ENCODE peak calls at places on chromosomes 1 and 21, in eight cellular contexts. L is mucosa of gallbladder; W is iPS-NIHi11; F is activated naive CD8-positive, alpha-beta T cell treated with anti-CD3 and anti-CD28 coated beads, Interleukin-2, amount 50 U/mL, for 24 hours; E is NCI-H1694; A is M059J; B is Daoy; G is stimulated activated CD8-positive, alpha-beta memory T cell treated with anti-CD3 and anti-CD28 coated beads, Interleukin-15, amount 100 ng/mL, for 1 hour. N is an unnamed sample.

GRCh38 chr21:32332463-32332951 is 33.9 kb downstream of the MRAP start:
- DNase-seq in L (no peak), W (no peak), F (no peak), E (no peak), A (no peak), B (no peak), G (no peak), N (no peak)

GRCh38 chr1:232247669-232248068 is 382.3 kb downstream of the SIPA1L2 start:
- DNase-seq in L (no peak), W (no peak), F (no peak), E (no peak), A (no peak), B (no peak), G (no peak), N (no peak)

GRCh38 chr1:169236143-169236542 is 129.7 kb downstream of the ATP1B1 start:
- DNase-seq in L (no peak), W (no peak), F (no peak), E (no peak), A (no peak), B (no peak), G (no peak), N (no peak)

GRCh38 chr1:29675481-29676263 is 439.4 kb downstream of the PTPRU start:
- DNase-seq in L (no peak), W (no peak), F (no peak), E (no peak), A (peak), B (no peak), G (no peak), N (no peak)

GRCh38 chr1:224769987-224770693 is 154.0 kb downstream of the CNIH3 start:
- DNase-seq in L (no peak), W (no peak), F (no peak), E (no peak), A (peak), B (peak), G (no peak), N (no peak)

GRCh38 chr1:172956871-172957270 is 93.9 kb downstream of the TNFSF18 start:
- DNase-seq in L (no peak), W (no peak), F (no peak), E (no peak), A (peak), B (no peak), G (no peak), N (no peak)

GRCh38 chr1:232636799-232637198 is 6.9 kb upstream of the SIPA1L2 start:
- DNase-seq in L (no peak), W (no peak), F (no peak), E (no peak), A (no peak), B (no peak), G (no peak), N (no peak)

GRCh38 chr1:211196880-211197279 is 62.3 kb upstream of the RCOR3 start:
- DNase-seq in L (no peak), W (no peak), F (no peak), E (no peak), A (no peak), B (no peak), G (no peak), N (no peak)

GRCh38 chr1:30763654-30764248 is 6.2 kb upstream of the LAPTM5 start:
- DNase-seq in L (no peak), W (no peak), F (no peak), E (no peak), A (peak), B (peak), G (no peak), N (no peak)

GRCh38 chr21:46095814-46096595 is 1.9 kb upstream of the COL6A2 start:
- DNase-seq in L (no peak), W (no peak), F (no peak), E (no peak), A (no peak), B (no peak), G (no peak), N (no peak)

GRCh38 chr1:12204140-12204539 is 25.7 kb upstream of the VPS13D start:
- DNase-seq in L (no peak), W (no peak), F (peak), E (no peak), A (no peak), B (no peak), G (no peak), N (no peak)

GRCh38 chr1:108121361-108122143 is 78.6 kb downstream of the SLC25A24 start:
- DNase-seq in L (no peak), W (peak), F (no peak), E (no peak), A (no peak), B (peak), G (no peak), N (no peak)

GRCh38 chr1:209890606-209891330 is 47.2 kb upstream of the SYT14 start:
- DNase-seq in L (no peak), W (no peak), F (no peak), E (no peak), A (peak), B (no peak), G (no peak), N (no peak)

GRCh38 chr1:179287946-179288345 is 5.7 kb upstream of the SOAT1 start:
- DNase-seq in L (no peak), W (no peak), F (no peak), E (no peak), A (no peak), B (no peak), G (no peak), N (no peak)

GRCh38 chr1:84164567-84165021 is 20.5 kb downstream of the PRKACB start:
- DNase-seq in L (no peak), W (no peak), F (no peak), E (peak), A (no peak), B (no peak), G (no peak), N (no peak)

GRCh38 chr1:16143566-16144324 is 12.1 kb downstream of the EPHA2 start:
- DNase-seq in L (peak), W (no peak), F (no peak), E (no peak), A (peak), B (peak), G (no peak), N (peak)

GRCh38 chr21:42237577-42237976 is 18.6 kb downstream of the ABCG1 start:
- DNase-seq in L (no peak), W (no peak), F (peak), E (no peak), A (no peak), B (no peak), G (no peak), N (no peak)

GRCh38 chr1:11868331-11868730 is 9.6 kb upstream of the NPPB start:
- DNase-seq in L (no peak), W (no peak), F (no peak), E (no peak), A (peak), B (peak), G (no peak), N (no peak)

GRCh38 chr1:116514708-116515525 is 55.9 kb downstream of the CD58 start:
- DNase-seq in L (no peak), W (no peak), F (peak), E (no peak), A (peak), B (peak), G (no peak), N (no peak)

GRCh38 chr1:22229374-22229773 is 86.5 kb upstream of the WNT4 start:
- DNase-seq in L (no peak), W (no peak), F (no peak), E (no peak), A (peak), B (peak), G (no peak), N (no peak)

GRCh38 chr1:169260478-169260877 is 107.1 kb downstream of the NME7 start:
- DNase-seq in L (no peak), W (no peak), F (no peak), E (no peak), A (no peak), B (no peak), G (no peak), N (no peak)

GRCh38 chr1:221188531-221188930 is 309.3 kb downstream of the HLX start:
- DNase-seq in L (no peak), W (no peak), F (no peak), E (no peak), A (no peak), B (no peak), G (no peak), N (no peak)

GRCh38 chr1:1582970-1583666 is 8.5 kb upstream of the SSU72 start:
- DNase-seq in L (no peak), W (no peak), F (no peak), E (no peak), A (no peak), B (no peak), G (no peak), N (no peak)

GRCh38 chr1:41272601-41273000 is 30.5 kb upstream of the SCMH1 start:
- DNase-seq in L (no peak), W (no peak), F (no peak), E (no peak), A (no peak), B (no peak), G (no peak), N (no peak)

GRCh38 chr1:198238121-198238520 is 81.3 kb downstream of the NEK7 start:
- DNase-seq in L (no peak), W (no peak), F (no peak), E (no peak), A (no peak), B (no peak), G (no peak), N (no peak)

N was measured in A673.